ENCODE peak calls at places on chromosome 14, in six cellular contexts. Q, X, L, D, U and P are unnamed samples.

GRCh38 chr14:95875831-95876768 is 532 bp upstream of the TUNAR start:
- DNase-seq in Q (no peak), X (no peak), L (peak; percentile 97), D (no peak), U (no peak), P (no peak)

GRCh38 chr14:62654641-62655040 is 390.6 kb downstream of the KCNH5 start:
- DNase-seq in Q (no peak), X (no peak), L (no peak), D (no peak), U (no peak), P (no peak)

GRCh38 chr14:65096323-65097089 is 5.8 kb downstream of the MAX start:
- DNase-seq in Q (peak; percentile 24), X (no peak), L (no peak), D (peak; percentile 68), U (no peak), P (no peak)

GRCh38 chr14:78445275-78445674 is 275.1 kb downstream of the NRXN3 start:
- DNase-seq in Q (no peak), X (no peak), L (no peak), D (no peak), U (no peak), P (no peak)

GRCh38 chr14:50800032-50800431 is 30.9 kb downstream of the NIN start:
- DNase-seq in Q (peak; percentile 65), X (no peak), L (no peak), D (no peak), U (no peak), P (no peak)

GRCh38 chr14:77011226-77011762 is 17.2 kb downstream of the IRF2BPL start:
- DNase-seq in Q (no peak), X (no peak), L (peak; percentile 50), D (no peak), U (no peak), P (no peak)

GRCh38 chr14:59309291-59309900 is 120.9 kb downstream of the DAAM1 start:
- DNase-seq in Q (no peak), X (no peak), L (no peak), D (no peak), U (no peak), P (no peak)

GRCh38 chr14:93857081-93857480 is 68.8 kb upstream of the PRIMA1 start:
- DNase-seq in Q (no peak), X (no peak), L (no peak), D (no peak), U (no peak), P (no peak)

GRCh38 chr14:65164068-65164824 is 61.9 kb upstream of the MAX start:
- DNase-seq in Q (peak; percentile 70), X (peak; percentile 51), L (peak; percentile 60), D (peak; percentile 31), U (no peak), P (no peak)

GRCh38 chr14:59126714-59127436 is 61.6 kb upstream of the DAAM1 start:
- DNase-seq in Q (peak; percentile 75), X (peak; percentile 61), L (peak; percentile 56), D (peak; percentile 11), U (no peak), P (no peak)

GRCh38 chr14:103279129-103280025 is 54.7 kb upstream of the EIF5 start:
- DNase-seq in Q (peak; percentile 51), X (no peak), L (peak; percentile 88), D (no peak), U (no peak), P (no peak)
- H3K27me3 ChIP-seq in Q (peaks cover 40% of the 10 kb centered on the region), X (no peaks in the 10 kb centered on the region), L (peaks cover 14% of the 10 kb centered on the region), D (peaks cover 9% of the 10 kb centered on the region), U (peaks cover 65% of the 10 kb centered on the region), P (peaks cover 49% of the 10 kb centered on the region)

DNA sequence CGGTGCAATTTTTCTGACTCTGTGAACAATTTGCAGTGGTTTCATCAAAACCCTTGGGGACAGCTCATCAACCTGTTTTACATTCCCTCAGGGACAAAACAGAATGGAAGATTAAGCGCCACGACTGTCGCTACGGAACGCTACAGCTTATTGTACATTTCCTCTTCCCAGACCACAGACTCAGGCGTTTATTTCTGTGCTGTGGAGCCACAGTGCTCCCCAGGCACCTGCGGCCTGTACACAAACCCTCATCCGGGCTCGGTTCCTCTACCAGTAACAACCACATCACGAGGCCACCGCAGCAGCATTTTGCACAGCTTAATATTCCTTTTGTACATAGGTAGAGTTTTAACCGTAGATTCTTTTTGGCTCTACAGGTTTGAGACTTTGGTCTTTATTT is 397.4 kb upstream of the OR4E1 start:
- DNase-seq in Q (no peak), X (no peak), L (no peak), D (no peak), U (no peak), P (no peak)
- H3K27me3 ChIP-seq in Q (no peaks in the 10 kb centered on the region), X (peaks cover 50% of the 10 kb centered on the region), L (no peaks in the 10 kb centered on the region), D (no peaks in the 10 kb centered on the region), U (no peaks in the 10 kb centered on the region), P (peaks cover 14% of the 10 kb centered on the region)

DNA sequence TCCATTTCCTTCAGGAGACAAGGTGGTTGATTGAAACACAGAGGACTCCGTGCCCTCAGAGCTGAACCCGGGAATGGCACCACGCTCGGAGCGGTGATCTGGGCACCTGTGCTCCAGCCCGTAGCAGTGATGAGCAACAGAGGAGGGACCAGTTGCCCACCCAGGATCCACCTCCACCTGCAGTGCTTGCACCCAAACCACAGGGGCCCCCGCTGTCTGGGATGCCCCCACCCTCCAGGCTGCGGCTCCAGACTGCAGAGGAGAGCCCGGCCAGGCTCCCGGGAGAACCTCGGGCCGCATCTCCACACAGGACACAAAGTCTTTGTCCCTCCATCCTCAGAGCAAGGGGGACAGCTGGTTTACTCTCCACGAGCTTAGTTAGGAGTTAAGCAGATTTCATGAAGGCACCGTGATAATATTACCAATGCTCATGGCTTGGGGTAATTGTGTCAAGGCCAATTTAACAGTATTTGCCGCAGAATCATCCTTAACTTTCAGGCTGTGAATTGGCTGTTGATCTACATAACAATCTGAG is 100.6 kb downstream of the TNFAIP2 start:
- DNase-seq in Q (no peak), X (no peak), L (peak; percentile 57), D (no peak), U (no peak), P (no peak)
- H3K27me3 ChIP-seq in Q (no peaks in the 10 kb centered on the region), X (no peaks in the 10 kb centered on the region), L (peaks cover 22% of the 10 kb centered on the region), D (peaks cover 2% of the 10 kb centered on the region), U (peaks cover 38% of the 10 kb centered on the region), P (peaks cover 29% of the 10 kb centered on the region)

DNA sequence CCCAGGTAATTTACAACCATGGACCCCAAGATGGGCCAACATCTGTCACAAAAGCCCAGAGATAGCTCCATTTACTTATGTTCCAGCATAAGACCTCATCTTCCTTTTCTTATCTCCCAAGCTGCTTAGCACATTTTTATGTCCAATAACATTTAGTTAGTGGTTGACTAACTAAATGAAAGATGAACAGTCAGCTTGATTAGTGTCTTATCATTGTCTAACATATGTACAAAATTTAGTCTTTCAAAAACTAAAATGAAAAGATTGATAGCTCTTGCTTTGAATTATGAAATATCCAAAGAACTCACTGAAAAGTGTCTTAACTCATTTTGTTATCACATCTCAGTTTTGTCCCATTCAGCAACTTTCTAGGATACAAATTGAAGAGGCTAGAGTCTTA is 163.1 kb upstream of the EGLN3 start:
- DNase-seq in Q (no peak), X (no peak), L (no peak), D (no peak), U (no peak), P (no peak)
- H3K27me3 ChIP-seq in Q (peaks cover 6% of the 10 kb centered on the region), X (no peaks in the 10 kb centered on the region), L (no peaks in the 10 kb centered on the region), D (peaks cover 3% of the 10 kb centered on the region), U (peaks cover 7% of the 10 kb centered on the region), P (no peaks in the 10 kb centered on the region)

DNA sequence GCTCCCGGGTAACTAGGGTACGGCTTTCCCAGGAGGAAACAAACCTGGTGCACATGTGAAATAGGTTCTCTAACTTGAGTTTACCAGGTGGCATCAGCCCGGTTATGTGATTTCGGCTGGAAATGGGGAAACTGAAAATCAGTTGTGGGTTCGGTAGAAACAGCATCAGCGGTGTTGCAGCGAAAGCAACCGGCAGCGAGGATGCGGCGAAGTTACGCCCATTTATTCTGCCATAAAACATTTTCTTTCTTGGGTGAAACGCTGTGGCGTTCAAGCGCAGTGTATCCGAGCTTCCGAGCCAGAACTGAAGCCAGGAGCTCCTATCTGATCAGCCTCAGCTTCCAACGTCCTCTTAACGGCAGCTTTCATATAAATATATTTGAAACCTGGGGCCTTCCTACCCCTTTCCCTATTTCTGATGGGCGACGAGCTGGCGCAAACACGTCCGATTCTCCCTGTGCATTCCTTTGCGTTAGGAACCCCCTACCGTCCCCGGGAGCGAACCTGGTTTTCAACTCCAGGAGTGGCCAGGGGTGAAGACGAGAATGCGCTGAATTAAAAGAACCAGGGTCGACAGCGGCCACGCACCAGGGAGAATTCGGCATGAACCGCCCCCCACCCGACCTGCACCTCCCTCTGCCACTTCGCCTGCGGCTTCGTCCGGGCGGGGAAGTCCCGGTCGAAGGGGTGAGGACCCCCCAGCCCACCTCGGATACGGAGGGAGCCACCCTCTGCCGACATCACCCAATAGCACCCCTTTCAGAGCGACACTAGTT is 1.6 kb downstream of the DPF3 start:
- DNase-seq in Q (peak; percentile 70), X (no peak), L (peak; percentile 63), D (peak; percentile 48), U (no peak), P (no peak)
- H3K27me3 ChIP-seq in Q (no peaks in the 10 kb centered on the region), X (peaks cover 12% of the 10 kb centered on the region), L (peaks cover 54% of the 10 kb centered on the region), D (no peaks in the 10 kb centered on the region), U (peaks cover 53% of the 10 kb centered on the region), P (peaks cover 29% of the 10 kb centered on the region)

GRCh38 chr14:23624830-23625404 is 11.2 kb upstream of the DHRS2 start:
- DNase-seq in Q (no peak), X (peak; percentile 10), L (no peak), D (no peak), U (no peak), P (no peak)

GRCh38 chr14:23621932-23622495 is 14.2 kb upstream of the DHRS2 start:
- DNase-seq in Q (no peak), X (no peak), L (no peak), D (no peak), U (no peak), P (no peak)

GRCh38 chr14:23622990-23623389 is 13.2 kb upstream of the DHRS2 start:
- DNase-seq in Q (no peak), X (no peak), L (no peak), D (no peak), U (no peak), P (no peak)

GRCh38 chr14:23621204-23621931 is 14.8 kb upstream of the DHRS2 start:
- DNase-seq in Q (no peak), X (no peak), L (no peak), D (no peak), U (no peak), P (no peak)

GRCh38 chr14:23623962-23624361 is 12.2 kb upstream of the DHRS2 start:
- DNase-seq in Q (no peak), X (no peak), L (no peak), D (no peak), U (no peak), P (no peak)
- H3K27me3 ChIP-seq in Q (no peaks in the 10 kb centered on the region), X (no peaks in the 10 kb centered on the region), L (no peaks in the 10 kb centered on the region), D (no peaks in the 10 kb centered on the region), U (no peaks in the 10 kb centered on the region), P (peaks cover 4% of the 10 kb centered on the region)

GRCh38 chr14:37595809-37596595 is 573 bp downstream of the TTC6 start:
- DNase-seq in Q (peak; percentile 53), X (peak; percentile 28), L (peak; percentile 90), D (peak; percentile 14), U (peak; percentile 86), P (peak; percentile 46)
- H3K27me3 ChIP-seq in Q (peaks cover 74% of the 10 kb centered on the region), X (no peaks in the 10 kb centered on the region), L (peaks cover 97% of the 10 kb centered on the region), D (peaks cover 99% of the 10 kb centered on the region), U (peaks cover 92% of the 10 kb centered on the region), P (peaks cover 74% of the 10 kb centered on the region)

GRCh38 chr14:57495409-57495808 is 1.8 kb upstream of the CCDC198 start:
- DNase-seq in Q (no peak), X (no peak), L (no peak), D (no peak), U (no peak), P (no peak)
- H3K27me3 ChIP-seq in Q (peaks cover 42% of the 10 kb centered on the region), X (peaks cover 55% of the 10 kb centered on the region), L (no peaks in the 10 kb centered on the region), D (no peaks in the 10 kb centered on the region), U (no peaks in the 10 kb centered on the region), P (peaks cover 3% of the 10 kb centered on the region)